ENCODE peak calls at places on chromosome 10, in nine cellular contexts. A is fibroblast of lung, G is sigmoid colon, T is fibroblast of mammary gland, V is kidney, S is HepG2, X is choroid plexus epithelial cell, C is HFF-Myc, F is HL-60. Q is an unnamed sample.

GRCh38 chr10:113001599-113002448 is 51.8 kb downstream of the TCF7L2 start:
- DNase-seq in X (no peak), C (no peak), A (no peak), T (no peak), V (no peak), S (no peak), F (no peak), G (no peak), Q (no peak)

GRCh38 chr10:8213735-8214134 is 159.2 kb downstream of the GATA3 start:
- DNase-seq in A (no peak), F (no peak), G (no peak), C (no peak), V (no peak), S (no peak), T (no peak), X (no peak), Q (no peak)

GRCh38 chr10:70169661-70170364 is 501 bp downstream of the SAR1A start:
- DNase-seq in T (no peak), C (no peak), X (peak), S (no peak), V (no peak), G (no peak), A (peak), F (no peak), Q (no peak)

GRCh38 chr10:120962386-120963052 is 111.4 kb downstream of the WDR11 start:
- DNase-seq in S (no peak), G (no peak), X (no peak), C (no peak), F (no peak), V (no peak), A (no peak), T (no peak), Q (no peak)

GRCh38 chr10:97543025-97543546 is 29.5 kb upstream of the ANKRD2 start:
- DNase-seq in A (peak), V (peak), G (peak), S (peak), C (peak), F (peak), T (peak), X (peak), Q (peak)

GRCh38 chr10:62735464-62736188 is 68.9 kb upstream of the ADO start:
- DNase-seq in F (no peak), X (peak), A (peak), V (no peak), S (no peak), C (peak), T (peak), G (no peak), Q (peak)

GRCh38 chr10:76396126-76396525 is 964.7 kb downstream of the LRMDA start:
- DNase-seq in G (no peak), T (no peak), A (no peak), X (no peak), V (no peak), F (no peak), C (no peak), S (no peak), Q (no peak)

GRCh38 chr10:10513067-10513466 is 504.6 kb upstream of the CELF2 start:
- DNase-seq in S (no peak), A (no peak), C (no peak), T (no peak), X (no peak), F (no peak), G (no peak), V (no peak), Q (no peak)

GRCh38 chr10:76984559-76985443 is 652.8 kb downstream of the KCNMA1 start:
- DNase-seq in V (peak), S (peak), C (peak), G (peak), F (peak), T (peak), X (peak), A (peak), Q (peak)

GRCh38 chr10:100923580-100923979 is 10.8 kb downstream of the SLF2 start:
- DNase-seq in X (no peak), F (no peak), V (no peak), T (no peak), S (no peak), A (no peak), C (no peak), G (no peak), Q (no peak)

GRCh38 chr10:131636841-131637724 is 263.7 kb upstream of the PPP2R2D start:
- DNase-seq in A (no peak), G (no peak), T (no peak), S (no peak), X (no peak), C (no peak), V (no peak), F (no peak), Q (no peak)

GRCh38 chr10:4013651-4014085 is 228.7 kb upstream of the KLF6 start:
- DNase-seq in G (no peak), X (no peak), V (no peak), F (no peak), A (no peak), T (no peak), C (no peak), S (no peak), Q (no peak)

GRCh38 chr10:2137549-2138174 is 400.3 kb upstream of the ADARB2 start:
- DNase-seq in A (no peak), V (no peak), X (no peak), C (no peak), T (no peak), F (peak), S (peak), G (no peak), Q (peak)

GRCh38 chr10:31490858-31491504 is 172.0 kb downstream of the ZEB1 start:
- DNase-seq in F (peak), G (no peak), C (peak), X (peak), A (peak), S (peak), T (peak), V (no peak), Q (peak)

GRCh38 chr10:62498271-62498670 is 124.1 kb downstream of the ZNF365 start:
- DNase-seq in X (no peak), S (no peak), V (no peak), C (no peak), G (no peak), T (no peak), F (no peak), A (no peak), Q (no peak)

GRCh38 chr10:35855155-35855947 is 213.3 kb upstream of the FZD8 start:
- DNase-seq in F (no peak), A (no peak), C (no peak), T (peak), G (no peak), X (no peak), S (no peak), V (no peak), Q (no peak)

GRCh38 chr10:28991738-28992270 is 297.1 kb upstream of the LYZL1 start:
- DNase-seq in A (peak), S (peak), V (no peak), G (no peak), T (peak), C (peak), F (peak), X (peak), Q (peak)

GRCh38 chr10:49379596-49380410 is 16.1 kb downstream of the DRGX start:
- DNase-seq in S (peak), A (no peak), C (no peak), V (no peak), T (no peak), G (no peak), F (no peak), X (peak), Q (no peak)

GRCh38 chr10:69486922-69487730 is 35.9 kb downstream of the TSPAN15 start:
- DNase-seq in S (no peak), V (peak), F (no peak), X (no peak), C (no peak), A (no peak), G (no peak), T (no peak), Q (no peak)

GRCh38 chr10:91797874-91798735 is at the start of gene TNKS2:
- DNase-seq in F (peak), A (peak), T (peak), G (peak), C (peak), X (peak), S (peak), V (peak), Q (peak)

GRCh38 chr10:86942441-86943315 is 14.7 kb downstream of the MMRN2 start:
- DNase-seq in A (no peak), F (no peak), X (no peak), C (no peak), G (peak), S (no peak), V (peak), T (no peak), Q (no peak)

DNA sequence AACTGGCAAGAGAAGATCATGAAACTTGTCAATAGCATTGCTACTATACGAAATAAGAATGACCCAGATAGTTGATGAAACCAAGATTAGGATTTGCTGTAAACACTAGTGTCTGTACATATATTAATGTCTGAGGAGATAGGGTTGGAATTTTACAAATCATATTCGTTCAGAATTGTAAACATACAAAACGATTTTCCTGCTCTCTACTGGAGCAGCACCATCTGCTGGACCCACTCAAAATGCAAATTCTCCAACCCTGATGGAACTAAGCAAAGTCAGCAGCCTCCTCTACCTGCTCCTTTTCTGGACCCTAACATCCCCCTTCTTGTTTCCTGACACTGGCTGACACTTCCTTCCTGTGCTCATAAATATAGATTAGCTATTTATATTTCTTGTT is 29.4 kb upstream of the SGMS1 start:
- DNase-seq in G (no peak), X (peak), S (no peak), V (no peak), A (peak), T (peak), F (no peak), C (no peak), Q (peak)
- H3K4me3 ChIP-seq in G (no peak), X (no peak), S (no peak), V (no peak), A (no peak), T (no peak), F (no peak), C (no peak), Q (no peak)

GRCh38 chr10:14186245-14186644 is 144.5 kb downstream of the FRMD4A start:
- DNase-seq in T (peak), F (no peak), G (no peak), V (no peak), A (no peak), S (peak), C (no peak), X (peak), Q (peak)

GRCh38 chr10:14182781-14183180 is 147.9 kb downstream of the FRMD4A start:
- DNase-seq in T (no peak), G (no peak), V (no peak), A (no peak), C (no peak), F (no peak), X (no peak), S (no peak), Q (no peak)

GRCh38 chr10:14181197-14181936 is 149.4 kb downstream of the FRMD4A start:
- DNase-seq in T (no peak), X (no peak), C (no peak), S (no peak), G (no peak), F (no peak), A (no peak), V (no peak), Q (no peak)

GRCh38 chr10:14184841-14185500 is 145.8 kb downstream of the FRMD4A start:
- DNase-seq in G (no peak), S (peak), A (peak), F (no peak), C (no peak), X (peak), V (no peak), T (no peak), Q (peak)

DNA sequence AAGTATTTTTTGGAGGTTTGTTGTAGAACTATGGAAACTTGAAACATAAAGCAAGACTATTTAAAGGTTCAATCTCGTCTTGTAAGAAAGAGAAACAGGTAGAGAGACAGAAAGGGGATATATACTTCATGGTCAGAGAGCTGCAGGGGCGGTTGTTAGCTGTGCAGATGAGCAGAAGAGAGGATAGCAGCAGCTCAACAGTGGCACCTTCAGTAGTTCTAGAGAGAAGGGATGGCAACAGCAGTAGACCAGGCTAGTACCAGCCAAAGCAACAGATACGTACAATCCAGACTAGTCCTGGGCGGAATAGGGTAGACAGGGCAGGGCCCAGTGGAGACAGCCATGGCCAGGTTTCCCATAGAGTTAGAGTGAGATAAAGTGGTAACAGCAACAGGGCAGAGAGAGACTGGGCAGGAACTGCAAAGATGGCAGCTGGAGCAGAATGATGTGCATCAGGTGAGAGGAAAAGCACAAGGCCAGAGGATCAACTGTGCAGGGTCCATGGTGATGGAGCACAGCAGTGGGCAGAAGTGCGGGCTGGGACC is 145.2 kb downstream of the FRMD4A start:
- DNase-seq in C (peak), T (peak), A (peak), X (peak), V (no peak), F (no peak), S (peak), G (no peak), Q (peak)
- TF ChIP-seq CTCF in C (no peak), T (no peak), A (no peak), X (peak), V (no peak), F (no peak), S (no peak), G (no peak), Q (no peak)

GRCh38 chr10:95558593-95559320 is 2.4 kb downstream of the SORBS1 start:
- DNase-seq in X (no peak), A (no peak), S (no peak), C (no peak), T (no peak), V (no peak), F (no peak), G (no peak), Q (no peak)
- H3K4me3 ChIP-seq in X (no peak), A (no peak), S (peak), C (no peak), T (no peak), V (peak), F (no peak), G (peak), Q (no peak)

GRCh38 chr10:78301481-78301880 is 267.8 kb downstream of the RPS24 start:
- DNase-seq in C (no peak), A (no peak), X (no peak), G (peak), T (no peak), V (no peak), F (no peak), S (no peak), Q (no peak)

GRCh38 chr10:78302989-78303854 is 269.6 kb downstream of the RPS24 start:
- DNase-seq in C (peak), T (peak), V (peak), G (peak), F (peak), X (peak), S (peak), A (peak), Q (peak)

GRCh38 chr10:78300526-78300925 is 266.9 kb downstream of the RPS24 start:
- DNase-seq in A (no peak), C (no peak), T (no peak), G (peak), F (no peak), X (no peak), S (no peak), V (no peak), Q (no peak)

GRCh38 chr10:78302739-78302988 is 269.0 kb downstream of the RPS24 start:
- DNase-seq in A (no peak), X (no peak), G (no peak), T (no peak), S (no peak), V (no peak), C (no peak), F (no peak), Q (no peak)

GRCh38 chr10:78301891-78302738 is 268.5 kb downstream of the RPS24 start:
- DNase-seq in V (no peak), C (no peak), A (no peak), F (no peak), S (peak), X (peak), G (peak), T (no peak), Q (no peak)
- TF ChIP-seq CTCF in V (no peak), C (peak), A (peak), F (no peak), S (peak), X (peak), G (no peak), T (peak), Q (peak)

DNA sequence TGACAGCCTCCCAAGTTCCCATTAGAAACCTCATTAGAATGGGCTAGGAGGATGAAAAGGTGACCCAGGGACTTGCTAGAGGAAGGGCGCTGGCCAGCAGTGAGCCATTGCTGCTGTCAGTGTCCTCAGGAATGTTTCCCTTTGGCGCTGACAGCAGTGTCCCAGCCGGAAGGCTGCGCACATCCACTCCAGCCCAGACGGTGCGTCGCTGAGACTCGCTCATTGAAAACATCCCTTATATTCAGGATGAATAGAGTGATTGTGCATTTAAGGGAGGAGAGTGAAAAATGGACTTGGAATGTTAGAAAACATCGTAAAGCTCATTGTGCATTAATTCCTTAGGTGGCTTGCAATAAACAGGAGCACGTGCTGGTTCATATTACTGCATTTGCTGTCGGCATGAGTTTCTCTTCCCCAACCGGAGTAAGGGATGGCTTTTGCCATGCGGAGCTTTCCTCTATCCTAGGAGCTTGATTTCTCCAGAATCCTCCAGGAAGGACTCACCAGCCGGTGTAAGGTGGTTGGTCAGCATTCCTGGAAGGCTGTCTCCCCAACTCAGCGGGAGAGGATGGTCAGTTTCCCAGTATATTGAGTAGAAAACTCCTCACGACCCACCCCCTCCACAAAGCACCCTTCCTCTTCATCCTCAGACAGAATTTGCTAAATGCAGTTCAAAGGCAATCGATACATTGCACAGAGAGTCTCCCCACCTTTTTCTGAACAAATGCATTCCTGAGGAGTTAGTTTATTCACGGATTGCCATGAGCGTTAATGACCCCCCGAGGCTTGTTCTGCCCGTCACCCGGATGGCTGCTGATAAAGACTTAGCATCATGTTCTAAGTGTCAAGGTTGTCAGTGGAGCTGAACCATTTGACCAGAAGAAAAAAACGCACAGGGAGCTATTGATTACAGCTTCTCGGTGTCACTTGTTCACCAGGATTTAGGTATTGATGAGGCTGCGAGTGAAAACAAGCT is 201.8 kb downstream of the EBF3 start:
- DNase-seq in T (no peak), A (no peak), V (peak), F (no peak), S (no peak), C (no peak), G (no peak), X (no peak), Q (no peak)
- H3K4me3 ChIP-seq in T (no peak), A (no peak), V (no peak), F (no peak), S (no peak), C (no peak), G (no peak), X (no peak), Q (no peak)

GRCh38 chr10:119153041-119153440 is 12.5 kb downstream of the SFXN4 start:
- DNase-seq in G (peak), F (no peak), C (no peak), S (no peak), X (no peak), T (no peak), A (no peak), V (no peak), Q (no peak)

GRCh38 chr10:119153661-119154060 is 11.9 kb downstream of the SFXN4 start:
- DNase-seq in X (no peak), F (no peak), S (no peak), T (no peak), C (no peak), G (peak), V (no peak), A (no peak), Q (no peak)

GRCh38 chr10:119149157-119149556 is 16.4 kb downstream of the SFXN4 start:
- DNase-seq in X (no peak), G (peak), V (no peak), C (no peak), F (no peak), T (no peak), A (no peak), S (no peak), Q (no peak)

DNA sequence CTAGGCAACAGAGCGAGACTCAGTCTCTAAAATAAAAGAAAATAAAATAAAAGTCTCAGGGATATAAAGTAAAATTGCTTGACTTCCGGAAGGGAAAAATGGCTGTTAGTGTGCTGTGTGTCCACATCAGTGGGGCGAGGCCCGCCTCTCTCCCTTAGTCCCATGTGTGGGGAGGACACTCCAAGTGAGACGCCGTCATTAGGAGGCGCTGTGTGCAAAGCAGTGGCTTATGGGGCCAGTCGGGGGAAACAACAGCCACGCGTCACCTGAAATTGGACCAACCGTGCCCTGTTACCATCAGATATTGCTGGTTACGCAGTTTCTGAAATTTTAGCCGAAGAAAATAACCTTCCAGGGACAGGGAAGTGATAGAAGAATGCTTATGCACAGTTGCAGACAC is 15.8 kb downstream of the SFXN4 start:
- DNase-seq in X (no peak), F (no peak), C (no peak), S (no peak), V (no peak), A (no peak), G (peak), T (no peak), Q (no peak)
- TF ChIP-seq CTCF in X (peak), F (no peak), C (peak), S (peak), V (no peak), A (peak), G (no peak), T (no peak), Q (peak)

GRCh38 chr10:68075550-68076004 is 494 bp upstream of the HERC4 start:
- DNase-seq in S (no peak), C (no peak), T (no peak), X (no peak), F (no peak), V (no peak), G (no peak), A (no peak), Q (no peak)
- H3K4me3 ChIP-seq in S (peak), C (no peak), T (no peak), X (peak), F (no peak), V (peak), G (peak), A (peak), Q (peak)

Q was measured in astrocyte of the spinal cord.